ENCODE peak calls at places on chromosomes 16 and 17, in four cellular contexts. One of them, this sample, is unnamed.

GRCh38 chr17:30236297-30236624 is 764 bp upstream of the SLC6A4 start:
- DNase-seq in type B pancreatic cell: no peak
- DNase-seq in heart right ventricle: no peak
- DNase-seq in MM.1S: no peak
- DNase-seq in this sample: no peak

GRCh38 chr16:89338863-89339262 is 121.4 kb downstream of the ZNF778 start:
- DNase-seq in type B pancreatic cell: no peak
- DNase-seq in heart right ventricle: no peak
- DNase-seq in MM.1S: no peak
- DNase-seq in this sample: no peak

GRCh38 chr17:70336411-70336810 is 167.1 kb downstream of the KCNJ2 start:
- DNase-seq in type B pancreatic cell: no peak
- DNase-seq in heart right ventricle: no peak
- DNase-seq in MM.1S: no peak
- DNase-seq in this sample: no peak

GRCh38 chr17:38667099-38667786 is 7.5 kb downstream of the EPOP start:
- DNase-seq in type B pancreatic cell: no peak
- DNase-seq in heart right ventricle: peak; percentile 60
- DNase-seq in MM.1S: peak; percentile 62
- DNase-seq in this sample: peak; percentile 83

GRCh38 chr17:31907342-31907975 is 6.0 kb upstream of the UTP6 start:
- DNase-seq in type B pancreatic cell: no peak
- DNase-seq in heart right ventricle: peak; percentile 36
- DNase-seq in MM.1S: no peak
- DNase-seq in this sample: no peak

GRCh38 chr17:39327109-39327508 is 74.3 kb downstream of the FBXL20 start:
- DNase-seq in type B pancreatic cell: no peak
- DNase-seq in heart right ventricle: no peak
- DNase-seq in MM.1S: no peak
- DNase-seq in this sample: no peak

GRCh38 chr17:71111945-71112344 is 942.6 kb downstream of the KCNJ2 start:
- DNase-seq in type B pancreatic cell: no peak
- DNase-seq in heart right ventricle: no peak
- DNase-seq in MM.1S: no peak
- DNase-seq in this sample: no peak

GRCh38 chr17:17087424-17088103 is 45.3 kb downstream of the MPRIP start:
- DNase-seq in type B pancreatic cell: no peak
- DNase-seq in heart right ventricle: no peak
- DNase-seq in MM.1S: no peak
- DNase-seq in this sample: no peak

GRCh38 chr17:65589321-65589720 is 27.9 kb upstream of the AXIN2 start:
- DNase-seq in type B pancreatic cell: no peak
- DNase-seq in heart right ventricle: no peak
- DNase-seq in MM.1S: no peak
- DNase-seq in this sample: no peak

GRCh38 chr16:23119570-23119969 is 29.7 kb downstream of the USP31 start:
- DNase-seq in type B pancreatic cell: no peak
- DNase-seq in heart right ventricle: no peak
- DNase-seq in MM.1S: no peak
- DNase-seq in this sample: no peak

GRCh38 chr16:57795431-57795878 is 6.8 kb downstream of the KIFC3 start:
- DNase-seq in type B pancreatic cell: no peak
- DNase-seq in heart right ventricle: peak; percentile 50
- DNase-seq in MM.1S: peak; percentile 85
- DNase-seq in this sample: peak; percentile 80

GRCh38 chr17:71063127-71063526 is 893.8 kb downstream of the KCNJ2 start:
- DNase-seq in type B pancreatic cell: no peak
- DNase-seq in heart right ventricle: no peak
- DNase-seq in MM.1S: no peak
- DNase-seq in this sample: no peak

GRCh38 chr16:84687715-84688114 is 12.1 kb upstream of the USP10 start:
- DNase-seq in type B pancreatic cell: no peak
- DNase-seq in heart right ventricle: no peak
- DNase-seq in MM.1S: no peak
- DNase-seq in this sample: peak; percentile 58

GRCh38 chr17:48241770-48242497 is 134.4 kb downstream of the SNX11 start:
- DNase-seq in type B pancreatic cell: no peak
- DNase-seq in heart right ventricle: no peak
- DNase-seq in MM.1S: no peak
- DNase-seq in this sample: no peak

GRCh38 chr17:6163632-6164319 is 93.6 kb downstream of the WSCD1 start:
- DNase-seq in type B pancreatic cell: no peak
- DNase-seq in heart right ventricle: no peak
- DNase-seq in MM.1S: no peak
- DNase-seq in this sample: no peak

GRCh38 chr16:53465606-53466290 is 31.5 kb downstream of the RBL2 start:
- DNase-seq in type B pancreatic cell: no peak
- DNase-seq in heart right ventricle: no peak
- DNase-seq in MM.1S: peak; percentile 10
- DNase-seq in this sample: no peak

GRCh38 chr17:81664051-81664470 is 2.3 kb downstream of the OXLD1 start:
- DNase-seq in type B pancreatic cell: no peak
- DNase-seq in heart right ventricle: no peak
- DNase-seq in MM.1S: no peak
- DNase-seq in this sample: no peak

GRCh38 chr17:68296217-68297140 is 5.2 kb downstream of the ARSG start:
- DNase-seq in type B pancreatic cell: no peak
- DNase-seq in heart right ventricle: no peak
- DNase-seq in MM.1S: no peak
- DNase-seq in this sample: no peak

GRCh38 chr17:65442691-65443090 is 118.8 kb downstream of the AXIN2 start:
- DNase-seq in type B pancreatic cell: no peak
- DNase-seq in heart right ventricle: no peak
- DNase-seq in MM.1S: no peak
- DNase-seq in this sample: no peak

GRCh38 chr17:78563189-78564145 is 13.7 kb downstream of the DNAH17 start:
- DNase-seq in type B pancreatic cell: no peak
- DNase-seq in heart right ventricle: peak; percentile 83
- DNase-seq in MM.1S: no peak
- DNase-seq in this sample: no peak

GRCh38 chr17:15398736-15399331 is 57.4 kb upstream of the TEKT3 start:
- DNase-seq in type B pancreatic cell: no peak
- DNase-seq in heart right ventricle: no peak
- DNase-seq in MM.1S: no peak
- DNase-seq in this sample: no peak

GRCh38 chr16:76583466-76583865 is 306.3 kb downstream of the CNTNAP4 start:
- DNase-seq in type B pancreatic cell: no peak
- DNase-seq in heart right ventricle: peak; percentile 6
- DNase-seq in MM.1S: no peak
- DNase-seq in this sample: no peak

GRCh38 chr16:4682616-4683254 is 10.6 kb upstream of the NUDT16L1 start:
- DNase-seq in type B pancreatic cell: no peak
- DNase-seq in heart right ventricle: no peak
- DNase-seq in MM.1S: no peak
- DNase-seq in this sample: no peak
- TF ChIP-seq CTCF in type B pancreatic cell: peak; percentile 66
- TF ChIP-seq CTCF in heart right ventricle: no peak
- TF ChIP-seq CTCF in MM.1S: no peak
- TF ChIP-seq CTCF in this sample: peak; percentile 34

GRCh38 chr17:7263801-7264078 is 1.5 kb upstream of the CLDN7 start:
- DNase-seq in type B pancreatic cell: no peak
- DNase-seq in heart right ventricle: no peak
- DNase-seq in MM.1S: no peak
- DNase-seq in this sample: no peak
- TF ChIP-seq CTCF in type B pancreatic cell: no peak
- TF ChIP-seq CTCF in heart right ventricle: no peak
- TF ChIP-seq CTCF in MM.1S: no peak
- TF ChIP-seq CTCF in this sample: no peak

DNA sequence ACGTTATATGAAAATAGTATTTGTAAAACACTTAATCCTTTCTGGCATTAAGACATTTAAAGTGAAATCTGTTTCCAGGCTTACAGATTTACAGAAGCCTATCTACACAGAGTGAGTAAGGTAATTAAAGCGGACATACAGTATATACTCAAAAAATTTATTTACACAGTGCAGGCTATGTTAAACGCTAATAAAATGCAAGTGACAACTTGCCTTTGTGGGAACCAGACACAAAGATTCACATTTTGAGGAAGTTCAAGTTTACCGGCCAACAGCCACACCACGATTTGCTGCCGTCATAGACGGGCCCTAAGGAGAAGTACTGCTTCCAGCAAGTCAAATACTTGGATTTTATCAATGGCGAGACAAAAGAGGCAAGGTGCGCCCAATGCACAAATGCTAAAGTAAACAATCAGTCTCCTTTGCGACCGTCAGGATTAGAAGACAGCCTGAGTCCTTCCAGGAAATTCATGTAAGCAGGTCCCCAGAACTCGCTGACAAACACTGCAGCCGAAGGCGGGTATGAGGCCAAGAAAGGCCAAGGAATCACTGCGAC is 799 bp downstream of the VPS35 start:
- DNase-seq in type B pancreatic cell: no peak
- DNase-seq in heart right ventricle: peak; percentile 31
- DNase-seq in MM.1S: no peak
- DNase-seq in this sample: no peak
- TF ChIP-seq CTCF in type B pancreatic cell: no peak
- TF ChIP-seq CTCF in heart right ventricle: no peak
- TF ChIP-seq CTCF in MM.1S: peak; percentile 56
- TF ChIP-seq CTCF in this sample: peak; percentile 29

DNA sequence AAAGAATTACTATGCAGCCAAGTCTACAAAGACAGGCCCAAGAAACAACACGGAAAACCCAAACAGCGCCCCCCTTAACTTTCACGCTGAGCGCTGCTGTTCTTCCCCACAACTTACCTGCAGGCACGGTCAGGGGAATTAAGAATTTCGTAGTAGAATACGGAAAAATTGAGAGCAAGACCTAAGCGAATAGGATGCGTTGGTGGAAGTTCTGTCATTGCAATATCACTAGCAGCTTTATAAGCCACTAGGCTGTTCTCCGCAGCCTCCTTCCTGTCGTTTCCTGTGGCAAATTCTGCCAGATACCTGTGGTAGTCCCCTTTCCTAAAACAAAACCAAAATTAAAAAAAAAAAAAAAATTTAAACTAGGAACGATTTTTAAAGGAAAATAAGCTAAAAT is 39.0 kb downstream of the YWHAE start:
- DNase-seq in type B pancreatic cell: no peak
- DNase-seq in heart right ventricle: no peak
- DNase-seq in MM.1S: no peak
- DNase-seq in this sample: no peak
- TF ChIP-seq CTCF in type B pancreatic cell: no peak
- TF ChIP-seq CTCF in heart right ventricle: no peak
- TF ChIP-seq CTCF in MM.1S: no peak
- TF ChIP-seq CTCF in this sample: no peak

DNA sequence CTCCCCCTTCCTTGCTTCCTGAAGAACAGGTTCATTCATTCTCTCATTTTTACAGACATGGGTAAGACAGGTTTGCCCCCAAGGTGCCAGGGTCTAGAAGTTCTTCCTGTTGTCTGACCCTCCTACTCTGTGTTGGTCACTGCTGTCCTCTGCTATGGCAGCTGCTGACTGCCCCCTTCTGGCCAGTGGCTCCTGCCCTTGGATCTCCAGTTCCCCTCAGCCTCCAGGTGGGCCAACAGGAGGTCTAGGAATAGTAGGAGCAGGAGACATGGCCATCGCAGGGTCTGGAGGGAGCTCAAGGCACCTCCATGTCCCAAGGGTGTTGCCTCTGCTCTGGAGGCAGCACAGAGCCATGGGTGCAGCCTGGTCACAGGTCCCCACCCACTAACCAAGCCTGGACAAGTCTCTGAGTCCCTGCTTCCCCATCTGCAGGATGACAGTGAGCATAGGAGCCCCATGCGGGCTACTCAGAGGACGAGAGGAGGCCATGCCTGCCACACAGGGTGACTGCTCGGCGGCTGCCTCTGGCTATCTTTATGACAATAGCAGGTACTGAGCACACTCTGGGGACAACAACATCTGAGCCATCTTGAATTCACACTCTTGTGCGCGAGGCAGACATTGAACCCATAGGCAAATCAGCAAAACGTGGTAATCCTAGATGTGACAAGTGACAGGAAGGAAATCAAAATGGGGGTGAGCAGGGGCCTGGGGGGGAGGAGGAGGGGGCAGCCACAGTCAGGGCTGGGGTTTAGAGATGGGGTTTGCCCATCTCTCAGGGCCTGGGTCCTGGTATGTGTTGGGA is 27.0 kb upstream of the NXPH3 start:
- DNase-seq in type B pancreatic cell: peak; percentile 53
- DNase-seq in heart right ventricle: no peak
- DNase-seq in MM.1S: no peak
- DNase-seq in this sample: peak; percentile 76
- TF ChIP-seq CTCF in type B pancreatic cell: peak; percentile 62
- TF ChIP-seq CTCF in heart right ventricle: peak; percentile 20
- TF ChIP-seq CTCF in MM.1S: peak; percentile 39
- TF ChIP-seq CTCF in this sample: peak; percentile 55

DNA sequence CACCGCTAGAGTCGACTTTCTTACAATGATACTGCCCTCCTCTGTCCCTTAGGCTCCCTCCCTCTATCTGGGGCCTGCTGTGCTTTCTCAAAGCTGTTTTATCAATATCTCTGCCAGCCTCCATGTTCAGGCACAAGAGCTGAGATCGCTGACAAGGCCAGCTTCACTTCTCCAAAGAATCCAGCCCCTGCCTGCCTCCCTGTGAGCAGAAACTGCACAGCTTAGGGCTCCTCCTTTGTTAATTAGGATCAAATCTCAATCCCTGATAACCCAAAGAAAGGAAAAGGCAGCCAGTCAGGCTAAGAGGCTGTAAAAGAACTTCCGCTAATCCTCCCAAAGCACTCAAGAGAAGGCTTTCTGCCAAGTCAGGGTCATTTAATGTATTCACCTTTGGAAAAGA is 616.0 kb upstream of the CDH11 start:
- DNase-seq in type B pancreatic cell: no peak
- DNase-seq in heart right ventricle: no peak
- DNase-seq in MM.1S: no peak
- DNase-seq in this sample: no peak
- TF ChIP-seq CTCF in type B pancreatic cell: no peak
- TF ChIP-seq CTCF in heart right ventricle: no peak
- TF ChIP-seq CTCF in MM.1S: no peak
- TF ChIP-seq CTCF in this sample: no peak

GRCh38 chr17:79776378-79777165 is 1.4 kb upstream of the CBX2 start:
- DNase-seq in type B pancreatic cell: no peak
- DNase-seq in heart right ventricle: no peak
- DNase-seq in MM.1S: no peak
- DNase-seq in this sample: no peak

GRCh38 chr17:79775635-79776034 is 2.3 kb upstream of the CBX2 start:
- DNase-seq in type B pancreatic cell: no peak
- DNase-seq in heart right ventricle: no peak
- DNase-seq in MM.1S: no peak
- DNase-seq in this sample: no peak

GRCh38 chr17:79777844-79778503 is at the start of gene CBX2:
- DNase-seq in type B pancreatic cell: peak; percentile 89
- DNase-seq in heart right ventricle: peak; percentile 78
- DNase-seq in MM.1S: peak; percentile 71
- DNase-seq in this sample: peak; percentile 97

GRCh38 chr17:79778504-79779087 is 648 bp downstream of the CBX2 start:
- DNase-seq in type B pancreatic cell: no peak
- DNase-seq in heart right ventricle: no peak
- DNase-seq in MM.1S: no peak
- DNase-seq in this sample: peak; percentile 64

GRCh38 chr17:79777166-79777843 is 643 bp upstream of the CBX2 start:
- DNase-seq in type B pancreatic cell: peak; percentile 80
- DNase-seq in heart right ventricle: peak; percentile 79
- DNase-seq in MM.1S: no peak
- DNase-seq in this sample: peak; percentile 62
- TF ChIP-seq CTCF in type B pancreatic cell: peak; percentile 68
- TF ChIP-seq CTCF in heart right ventricle: no peak
- TF ChIP-seq CTCF in MM.1S: peak; percentile 15
- TF ChIP-seq CTCF in this sample: no peak

GRCh38 chr17:28554565-28554964 is 2.1 kb upstream of the UNC119 start:
- DNase-seq in type B pancreatic cell: no peak
- DNase-seq in heart right ventricle: no peak
- DNase-seq in MM.1S: no peak
- DNase-seq in this sample: no peak
- TF ChIP-seq CTCF in type B pancreatic cell: no peak
- TF ChIP-seq CTCF in heart right ventricle: no peak
- TF ChIP-seq CTCF in MM.1S: peak; percentile 19
- TF ChIP-seq CTCF in this sample: peak; percentile 30